ENCODE peak calls at places on chromosomes 13 and 19, in eight cellular contexts. N is brain microvascular endothelial cell, U is mesothelial cell of epicardium, R is heart right ventricle, P is fibroblast of the aortic adventitia, E is ascending aorta, S is AG04450, I is mucosa of descending colon. A is an unnamed sample.

GRCh38 chr13:80012281-80012680 is 328.6 kb downstream of the SPRY2 start:
- DNase-seq in S (no peak), P (no peak), E (no peak), U (no peak), I (no peak), R (no peak), N (no peak), A (no peak)

GRCh38 chr19:47610902-47611301 is 2.0 kb downstream of the BICRA start:
- DNase-seq in S (no peak), I (no peak), N (no peak), E (no peak), R (no peak), U (no peak), P (no peak), A (no peak)

GRCh38 chr19:38650180-38650775 is 2.8 kb downstream of the ACTN4 start:
- DNase-seq in S (no peak), E (no peak), U (no peak), R (no peak), N (no peak), P (no peak), I (peak), A (no peak)

GRCh38 chr19:35784401-35785086 is 9.2 kb downstream of the ARHGAP33 start:
- DNase-seq in P (no peak), I (no peak), E (no peak), R (no peak), N (no peak), S (no peak), U (no peak), A (no peak)

GRCh38 chr13:73809561-73809960 is 324.6 kb downstream of the KLF12 start:
- DNase-seq in S (peak), I (no peak), N (peak), P (peak), U (no peak), R (no peak), E (no peak), A (no peak)

GRCh38 chr19:37078717-37079032 is 442 bp downstream of the ZNF420 start:
- DNase-seq in U (no peak), E (no peak), I (no peak), R (no peak), S (no peak), N (no peak), P (no peak), A (no peak)

GRCh38 chr19:6677924-6678689 is 8.1 kb upstream of the TNFSF14 start:
- DNase-seq in S (no peak), R (no peak), N (no peak), P (no peak), E (no peak), U (no peak), I (no peak), A (no peak)

GRCh38 chr19:13842294-13843103 is 34.4 kb upstream of the NANOS3 start:
- DNase-seq in U (no peak), R (peak), S (no peak), I (peak), E (peak), N (no peak), P (peak), A (no peak)

GRCh38 chr13:88456155-88456554 is 785.0 kb downstream of the SLITRK5 start:
- DNase-seq in E (no peak), P (no peak), N (no peak), U (no peak), S (no peak), R (no peak), I (no peak), A (no peak)

GRCh38 chr19:48029431-48029830 is 14.4 kb downstream of the CABP5 start:
- DNase-seq in P (no peak), R (no peak), E (no peak), I (no peak), S (no peak), U (no peak), N (no peak), A (peak)

GRCh38 chr13:96025283-96025682 is 27.9 kb downstream of the UGGT2 start:
- DNase-seq in S (no peak), E (no peak), P (peak), R (no peak), N (no peak), U (no peak), I (no peak), A (no peak)

GRCh38 chr19:20077791-20078463 is at the start of gene ZNF90:
- DNase-seq in I (peak), E (peak), R (peak), U (peak), S (peak), N (peak), P (peak), A (peak)

GRCh38 chr19:50819636-50820035 is 4.0 kb downstream of the KLK1 start:
- DNase-seq in S (no peak), N (no peak), P (no peak), R (no peak), U (no peak), E (no peak), I (peak), A (no peak)

GRCh38 chr19:277581-278165 is 13.5 kb downstream of the PLPP2 start:
- DNase-seq in R (no peak), I (no peak), P (peak), E (no peak), N (peak), U (no peak), S (no peak), A (peak)

GRCh38 chr13:28716511-28716910 is 2.3 kb downstream of the SLC46A3 start:
- DNase-seq in R (peak), U (no peak), N (peak), P (peak), I (peak), S (no peak), E (peak), A (no peak)

GRCh38 chr19:10551698-10552301 is 8.1 kb downstream of the ATG4D start:
- DNase-seq in E (no peak), N (no peak), S (no peak), R (no peak), I (peak), U (no peak), P (peak), A (no peak)
- TF ChIP-seq CTCF in E (no peak), N (peak), S (peak), R (no peak), I (no peak), U (no peak), P (peak), A (peak)

GRCh38 chr13:30373727-30374126 is 48.6 kb upstream of the UBE2L5 start:
- DNase-seq in E (no peak), S (no peak), P (no peak), N (no peak), I (no peak), R (no peak), U (no peak), A (no peak)
- TF ChIP-seq CTCF in E (no peak), S (no peak), P (no peak), N (no peak), I (no peak), R (no peak), U (no peak), A (no peak)

GRCh38 chr13:106376411-106377112 is 158.9 kb downstream of the EFNB2 start:
- DNase-seq in P (peak), R (no peak), N (peak), E (peak), I (no peak), S (peak), U (no peak), A (no peak)
- TF ChIP-seq CTCF in P (no peak), R (no peak), N (peak), E (no peak), I (no peak), S (peak), U (no peak), A (no peak)

GRCh38 chr19:2443785-2444182 is 13.0 kb downstream of the LMNB2 start:
- DNase-seq in P (no peak), U (no peak), S (no peak), E (no peak), N (no peak), I (no peak), R (no peak), A (no peak)

GRCh38 chr19:2449019-2449418 is 7.7 kb downstream of the LMNB2 start:
- DNase-seq in N (no peak), I (no peak), R (no peak), P (no peak), S (no peak), U (no peak), E (no peak), A (no peak)

GRCh38 chr19:2444251-2445002 is 12.3 kb downstream of the LMNB2 start:
- DNase-seq in S (no peak), E (no peak), N (no peak), R (no peak), U (no peak), I (no peak), P (no peak), A (no peak)

GRCh38 chr19:2443116-2443784 is 13.5 kb downstream of the LMNB2 start:
- DNase-seq in N (no peak), R (no peak), E (no peak), I (no peak), P (no peak), S (no peak), U (no peak), A (no peak)

GRCh38 chr19:2446390-2446789 is 10.4 kb downstream of the LMNB2 start:
- DNase-seq in U (no peak), P (no peak), R (no peak), N (no peak), S (no peak), I (no peak), E (no peak), A (no peak)
- TF ChIP-seq CTCF in U (no peak), P (no peak), R (no peak), N (no peak), S (no peak), I (no peak), E (no peak), A (no peak)

DNA sequence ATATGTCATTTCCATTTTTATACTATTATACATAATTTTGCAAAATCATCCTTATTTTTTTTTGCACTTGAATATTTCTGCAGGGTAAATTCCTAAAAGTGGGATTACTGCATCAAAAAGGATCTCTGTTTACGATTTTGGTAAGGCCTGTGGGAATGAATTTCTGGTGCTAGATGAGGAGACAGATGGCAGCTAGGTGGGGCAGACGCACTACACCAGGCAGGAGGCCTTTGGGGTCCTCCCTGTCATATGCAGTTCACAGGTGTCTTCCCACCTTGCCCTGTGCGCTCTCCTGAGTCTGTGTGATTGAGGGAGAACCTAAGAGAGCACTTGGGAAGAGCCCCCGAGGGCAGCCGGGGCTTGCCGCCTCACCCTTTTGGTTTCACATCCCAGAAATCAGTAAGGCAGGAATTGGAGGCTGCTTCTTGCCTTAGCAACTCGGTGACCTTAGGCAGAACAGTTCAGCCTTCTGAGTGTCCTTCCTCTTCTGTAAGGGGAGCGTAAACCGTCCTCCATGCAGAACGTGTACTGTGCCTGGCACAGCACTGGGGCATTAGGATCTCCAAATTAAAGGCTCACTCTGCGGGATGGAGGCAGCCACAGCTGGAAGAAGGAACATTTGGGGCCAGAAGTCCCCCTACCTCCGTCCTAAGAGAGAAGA is 13.5 kb upstream of the GJB2 start:
- DNase-seq in N (no peak), U (no peak), I (no peak), E (no peak), R (no peak), S (no peak), P (no peak), A (no peak)
- TF ChIP-seq CTCF in N (no peak), U (no peak), I (no peak), E (no peak), R (no peak), S (no peak), P (no peak), A (no peak)

GRCh38 chr13:40552895-40553294 is 113.5 kb downstream of the FOXO1 start:
- DNase-seq in I (no peak), R (no peak), U (no peak), E (no peak), S (no peak), P (no peak), N (no peak), A (no peak)

GRCh38 chr13:40546047-40546446 is 120.4 kb downstream of the FOXO1 start:
- DNase-seq in S (no peak), E (no peak), P (no peak), N (no peak), R (no peak), U (no peak), I (no peak), A (no peak)

GRCh38 chr13:40549500-40550094 is 116.8 kb downstream of the FOXO1 start:
- DNase-seq in R (no peak), E (peak), P (peak), I (no peak), U (no peak), N (no peak), S (no peak), A (no peak)

GRCh38 chr13:40550130-40550529 is 116.3 kb downstream of the FOXO1 start:
- DNase-seq in U (no peak), S (no peak), P (no peak), I (no peak), E (no peak), R (no peak), N (peak), A (no peak)

GRCh38 chr13:40547545-40548322 is 118.7 kb downstream of the FOXO1 start:
- DNase-seq in R (no peak), E (no peak), P (no peak), N (no peak), I (no peak), U (no peak), S (no peak), A (no peak)
- TF ChIP-seq CTCF in R (no peak), E (no peak), P (no peak), N (no peak), I (no peak), U (no peak), S (no peak), A (no peak)

A was measured in D721Med.